ENCODE peak calls at places on chromosomes 13 and 19, in seven cellular contexts. J, G, F, K, O, R and D are unnamed samples.
A peak's percentile ranks its signal among the peaks of the same experiment; 100 is the strongest.

GRCh38 chr13:109381546-109382180 is 404.7 kb downstream of the IRS2 start:
- DNase-seq in F (peak; percentile 90), R (no peak), O (no peak), G (no peak), K (no peak), J (peak; percentile 67), D (no peak)

GRCh38 chr13:86085890-86086289 is 286.7 kb upstream of the SLITRK6 start:
- DNase-seq in F (no peak), J (no peak), G (no peak), R (no peak), O (peak; percentile 74), K (no peak), D (no peak)

GRCh38 chr13:90872491-90873025 is 474.9 kb upstream of the MIR17HG start:
- DNase-seq in F (no peak), K (no peak), G (no peak), O (no peak), R (no peak), J (no peak), D (no peak)

GRCh38 chr19:55898911-55899310 is 33.2 kb downstream of the NLRP13 start:
- DNase-seq in J (no peak), R (no peak), K (no peak), F (no peak), O (no peak), G (no peak), D (no peak)

GRCh38 chr13:113119822-113120189 is 2.8 kb upstream of the F10 start:
- DNase-seq in G (no peak), R (no peak), F (no peak), J (no peak), K (no peak), O (no peak), D (no peak)

GRCh38 chr19:52535831-52536800 is 8.6 kb downstream of the ZNF808 start:
- DNase-seq in K (peak; percentile 94), F (peak; percentile 24), G (peak; percentile 93), J (no peak), O (peak; percentile 96), R (peak; percentile 76), D (no peak)

GRCh38 chr19:16441661-16442071 is 30.1 kb downstream of the EPS15L1 start:
- DNase-seq in F (no peak), O (peak; percentile 83), J (no peak), R (no peak), K (no peak), G (no peak), D (peak; percentile 32)

GRCh38 chr19:54391589-54392061 is 23.6 kb upstream of the TTYH1 start:
- DNase-seq in R (no peak), O (no peak), J (no peak), G (no peak), K (no peak), F (no peak), D (no peak)

GRCh38 chr19:43229315-43229714 is 23.9 kb upstream of the PSG4 start:
- DNase-seq in O (peak; percentile 67), F (no peak), G (no peak), R (no peak), K (no peak), J (no peak), D (no peak)

GRCh38 chr13:100338265-100338664 is 249.4 kb downstream of the PCCA start:
- DNase-seq in K (no peak), R (no peak), J (no peak), F (no peak), O (no peak), G (no peak), D (no peak)

GRCh38 chr19:51460164-51460992 is 2.1 kb upstream of the SIGLEC8 start:
- DNase-seq in G (no peak), R (no peak), F (no peak), J (no peak), O (peak; percentile 71), K (no peak), D (no peak)

GRCh38 chr13:93227280-93227905 is 786 bp downstream of the GPC6 start:
- DNase-seq in J (peak; percentile 13), K (no peak), G (peak; percentile 35), F (no peak), R (no peak), O (no peak), D (peak; percentile 59)

GRCh38 chr19:1650627-1651009 is 1.8 kb downstream of the TCF3 start:
- DNase-seq in F (no peak), J (no peak), R (no peak), O (no peak), K (no peak), G (no peak), D (no peak)

GRCh38 chr19:5903502-5904301 is at the start of gene NDUFA11:
- DNase-seq in G (peak; percentile 98), O (peak; percentile 99), K (peak; percentile 99), F (no peak), J (no peak), R (peak; percentile 99), D (peak; percentile 93)

GRCh38 chr13:70568571-70568970 is 460.3 kb upstream of the KLHL1 start:
- DNase-seq in O (peak; percentile 74), R (no peak), K (no peak), J (no peak), G (no peak), F (peak; percentile 0), D (no peak)

GRCh38 chr19:34364830-34365462 is at the start of gene GPI:
- DNase-seq in K (peak; percentile 68), G (peak; percentile 72), J (no peak), F (no peak), O (peak; percentile 90), R (no peak), D (peak; percentile 76)

GRCh38 chr19:58305932-58306323 is 751 bp downstream of the ERVK3-1 start:
- DNase-seq in K (no peak), R (no peak), O (no peak), J (no peak), F (no peak), G (no peak), D (no peak)

GRCh38 chr13:51552027-51552426 is 32.2 kb upstream of the WDFY2 start:
- DNase-seq in R (no peak), K (no peak), O (no peak), G (no peak), J (no peak), F (no peak), D (no peak)

GRCh38 chr19:19170053-19170945 is at the start of gene MEF2B:
- DNase-seq in R (no peak), O (peak; percentile 98), K (peak; percentile 77), F (no peak), G (peak; percentile 85), J (no peak), D (no peak)
- H3K4me3 ChIP-seq in R (peak within 1 kb of the TSS; percentile 53), O (peak within 1 kb of the TSS; percentile 78), K (peak within 1 kb of the TSS; percentile 56), F (peak within 1 kb of the TSS; percentile 23), G (peak within 1 kb of the TSS; percentile 30), J (no peak within 1 kb of the TSS), D (no peak within 1 kb of the TSS)

DNA sequence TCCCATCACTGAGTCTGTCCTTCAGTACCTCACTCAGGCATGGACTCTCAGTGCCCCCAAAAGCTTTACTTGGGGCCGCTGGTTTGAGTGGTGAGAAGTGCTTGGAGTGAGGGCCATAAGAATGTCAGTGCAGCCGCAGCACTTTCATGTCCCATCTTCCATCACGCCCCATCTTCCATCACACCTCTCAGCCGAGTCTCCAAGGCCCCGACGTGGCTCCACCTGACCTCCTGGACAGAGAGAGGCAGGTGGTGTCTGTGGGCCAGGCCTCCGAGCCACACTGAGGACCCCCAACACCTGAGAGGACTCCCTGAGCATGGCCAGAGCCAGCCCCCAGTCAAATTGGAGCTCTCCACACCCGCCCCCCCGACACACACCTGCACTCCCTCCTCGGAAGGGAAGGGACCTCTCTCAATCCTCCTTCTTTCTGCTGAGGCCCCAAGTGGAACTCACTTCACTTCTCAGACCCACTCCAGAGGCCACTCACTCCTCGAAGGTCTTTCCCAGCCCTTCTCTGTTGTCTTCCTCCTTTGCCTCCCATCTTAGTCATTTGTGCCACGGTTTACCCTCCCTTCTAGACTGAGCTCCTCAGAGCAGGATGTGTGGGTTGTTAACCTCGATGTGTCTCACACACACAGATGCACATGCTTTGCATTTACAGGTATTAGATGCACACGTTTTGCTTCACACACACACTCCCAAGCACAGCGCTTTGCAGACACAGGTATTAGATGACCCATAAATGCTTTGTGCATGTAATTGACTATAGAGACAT is 65.7 kb upstream of the ATP12A start:
- DNase-seq in F (no peak), O (no peak), K (no peak), G (no peak), J (no peak), R (no peak), D (no peak)
- H3K4me3 ChIP-seq in F (no peak overlapping the region), O (no peak overlapping the region), K (no peak overlapping the region), G (no peak overlapping the region), J (no peak overlapping the region), R (no peak overlapping the region), D (no peak overlapping the region)

GRCh38 chr19:44774614-44775013 is 3.1 kb upstream of the CBLC start:
- DNase-seq in K (no peak), R (no peak), O (no peak), F (no peak), J (no peak), G (no peak), D (peak; percentile 57)
- H3K4me3 ChIP-seq in K (no peak overlapping the region), R (no peak overlapping the region), O (no peak overlapping the region), F (no peak overlapping the region), J (no peak overlapping the region), G (no peak overlapping the region), D (no peak overlapping the region)

GRCh38 chr19:4327252-4327876 is 11.3 kb downstream of the STAP2 start:
- DNase-seq in J (no peak), O (peak; percentile 57), K (peak; percentile 75), G (peak; percentile 80), F (no peak), R (no peak), D (peak; percentile 24)

GRCh38 chr19:4326215-4326836 is 12.3 kb downstream of the STAP2 start:
- DNase-seq in J (no peak), K (no peak), R (no peak), G (no peak), O (no peak), F (no peak), D (no peak)

GRCh38 chr19:4328243-4328990 is 10.2 kb downstream of the STAP2 start:
- DNase-seq in O (peak; percentile 85), G (peak; percentile 95), F (peak; percentile 59), J (no peak), K (peak; percentile 95), R (no peak), D (peak; percentile 30)

GRCh38 chr19:4326837-4327251 is 11.8 kb downstream of the STAP2 start:
- DNase-seq in F (no peak), J (no peak), G (no peak), R (no peak), K (no peak), O (no peak), D (no peak)

DNA sequence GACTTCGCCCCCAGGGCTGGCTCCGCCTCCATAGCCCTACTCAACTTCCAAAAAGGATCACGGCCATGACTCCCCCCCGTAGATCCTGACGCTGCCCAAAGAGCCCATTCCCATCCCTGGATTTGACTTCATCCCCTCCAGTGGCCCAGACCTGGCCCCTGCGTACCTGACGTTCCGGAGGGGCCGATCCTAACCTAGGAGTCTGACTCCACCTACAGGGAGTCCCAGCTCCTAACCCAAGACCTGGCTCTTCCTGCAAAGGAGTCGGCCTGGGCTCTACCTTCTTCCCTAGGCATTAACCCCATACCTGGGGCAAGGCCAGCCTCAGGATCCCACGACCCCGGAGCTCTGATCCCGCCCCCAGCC is 10.8 kb downstream of the STAP2 start:
- DNase-seq in O (no peak), K (no peak), G (no peak), R (no peak), J (no peak), F (no peak), D (no peak)
- H3K4me3 ChIP-seq in O (no peak overlapping the region), K (peak overlapping the region; percentile 71), G (peak overlapping the region; percentile 28), R (peak overlapping the region; percentile 75), J (no peak overlapping the region), F (peak overlapping the region; percentile 38), D (no peak overlapping the region)

GRCh38 chr13:23432589-23432988 is 913 bp downstream of the SACS start:
- DNase-seq in J (no peak), G (no peak), R (no peak), K (no peak), F (no peak), O (no peak), D (no peak)
- H3K4me3 ChIP-seq in J (peak overlapping the region; percentile 6), G (peak overlapping the region; percentile 67), R (peak overlapping the region; percentile 87), K (peak overlapping the region; percentile 71), F (peak overlapping the region; percentile 86), O (no peak overlapping the region), D (peak overlapping the region; percentile 72)